ENCODE peak calls at places on chromosomes 5 and 9, in six cellular contexts. N is NT2/D1, X is HepG2, Z is GM12878, Y is K562, S is H1. L is an unnamed sample.
A peak's percentile ranks its signal among the peaks of the same experiment; 100 is the strongest.

GRCh38 chr5:59253625-59254024 is 639.9 kb downstream of the PDE4D start:
- DNase-seq in N (no peak), X (no peak), Z (no peak), Y (no peak), S (no peak), L (no peak)

GRCh38 chr5:141695627-141696180 is 13.7 kb upstream of the ARAP3 start:
- DNase-seq in N (no peak), X (no peak), Z (no peak), Y (no peak), S (no peak), L (no peak)

GRCh38 chr5:139105621-139106071 is 92.5 kb downstream of the SIL1 start:
- DNase-seq in N (no peak), X (no peak), Z (no peak), Y (no peak), S (no peak), L (no peak)

GRCh38 chr5:170752257-170753215 is 31.0 kb upstream of the GABRP start:
- DNase-seq in N (no peak), X (no peak), Z (no peak), Y (no peak), S (no peak), L (no peak)

GRCh38 chr5:72281764-72282499 is 38.1 kb downstream of the MRPS27 start:
- DNase-seq in N (no peak), X (peak; percentile 35), Z (no peak), Y (peak; percentile 19), S (no peak), L (peak; percentile 45)

GRCh38 chr9:107153336-107153735 is 129.7 kb upstream of the RAD23B start:
- DNase-seq in N (no peak), X (no peak), Z (no peak), Y (no peak), S (no peak), L (no peak)

GRCh38 chr5:43305948-43306563 is 7.2 kb downstream of the HMGCS1 start:
- DNase-seq in N (peak; percentile 13), X (peak; percentile 70), Z (peak; percentile 30), Y (peak; percentile 44), S (no peak), L (peak; percentile 41)

GRCh38 chr9:13244190-13244589 is 35.3 kb downstream of the MPDZ start:
- DNase-seq in N (no peak), X (no peak), Z (no peak), Y (no peak), S (no peak), L (no peak)

GRCh38 chr5:147565524-147565923 is 55.7 kb upstream of the DPYSL3 start:
- DNase-seq in N (no peak), X (peak; percentile 17), Z (no peak), Y (no peak), S (no peak), L (no peak)

GRCh38 chr5:10069781-10070313 is 179.8 kb downstream of the ATPSCKMT start:
- DNase-seq in N (no peak), X (no peak), Z (no peak), Y (no peak), S (no peak), L (no peak)

GRCh38 chr9:97186493-97186892 is 121.0 kb upstream of the CCDC180 start:
- DNase-seq in N (no peak), X (no peak), Z (no peak), Y (no peak), S (no peak), L (no peak)

GRCh38 chr9:112945620-112946208 is 55.0 kb upstream of the SLC46A2 start:
- DNase-seq in N (peak; percentile 13), X (peak; percentile 15), Z (no peak), Y (peak; percentile 20), S (peak; percentile 94), L (no peak)

GRCh38 chr5:77431286-77431685 is 60.8 kb downstream of the WDR41 start:
- DNase-seq in N (no peak), X (no peak), Z (no peak), Y (no peak), S (no peak), L (no peak)

GRCh38 chr5:56489272-56489671 is 256.1 kb upstream of the ANKRD55 start:
- DNase-seq in N (no peak), X (no peak), Z (no peak), Y (no peak), S (no peak), L (no peak)

GRCh38 chr9:68416891-68417570 is 60.6 kb downstream of the PGM5 start:
- DNase-seq in N (peak; percentile 13), X (no peak), Z (no peak), Y (peak; percentile 6), S (no peak), L (peak; percentile 6)

GRCh38 chr9:107249131-107249533 is 33.9 kb upstream of the RAD23B start:
- DNase-seq in N (peak; percentile 55), X (peak; percentile 94), Z (no peak), Y (no peak), S (no peak), L (no peak)

GRCh38 chr9:93675336-93676150 is 99.2 kb downstream of the PHF2 start:
- DNase-seq in N (no peak), X (no peak), Z (no peak), Y (no peak), S (peak; percentile 39), L (no peak)

GRCh38 chr5:38433160-38433861 is 123.1 kb downstream of the LIFR start:
- DNase-seq in N (no peak), X (no peak), Z (no peak), Y (no peak), S (no peak), L (no peak)

GRCh38 chr9:38432922-38433510 is 8.8 kb upstream of the IGFBPL1 start:
- DNase-seq in N (no peak), X (peak; percentile 43), Z (no peak), Y (no peak), S (no peak), L (peak; percentile 37)

GRCh38 chr5:95822408-95823240 is at the start of gene GLRX:
- DNase-seq in N (peak; percentile 46), X (peak; percentile 65), Z (no peak), Y (peak; percentile 27), S (peak; percentile 68), L (peak; percentile 80)

GRCh38 chr9:21317956-21318923 is 13.1 kb upstream of the IFNA5 start:
- DNase-seq in N (no peak), X (peak; percentile 24), Z (no peak), Y (no peak), S (no peak), L (no peak)

GRCh38 chr5:64587370-64587769 is 81.6 kb downstream of the RGS7BP start:
- DNase-seq in N (no peak), X (no peak), Z (no peak), Y (no peak), S (no peak), L (no peak)

GRCh38 chr5:74641014-74641777 is 668 bp upstream of the ENC1 start:
- DNase-seq in N (peak; percentile 39), X (peak; percentile 84), Z (no peak), Y (peak; percentile 44), S (peak; percentile 77), L (peak; percentile 48)

GRCh38 chr9:38641985-38642864 is 21.8 kb upstream of the ANKRD18A start:
- DNase-seq in N (no peak), X (peak; percentile 17), Z (no peak), Y (peak; percentile 12), S (peak; percentile 72), L (peak; percentile 59)

GRCh38 chr5:103041071-103041676 is 78.8 kb downstream of the GIN1 start:
- DNase-seq in N (no peak), X (peak; percentile 20), Z (no peak), Y (no peak), S (no peak), L (peak; percentile 49)

GRCh38 chr5:107592515-107592914 is 78.2 kb downstream of the EFNA5 start:
- DNase-seq in N (no peak), X (no peak), Z (no peak), Y (no peak), S (no peak), L (no peak)

GRCh38 chr5:140408750-140409241 is 7.2 kb downstream of the ANKHD1 start:
- DNase-seq in N (no peak), X (no peak), Z (no peak), Y (no peak), S (peak; percentile 32), L (no peak)
- TF ChIP-seq ZNF274 in N (no peak), X (no peak), Z (no peak), Y (no peak), S (no peak), L (no peak)

GRCh38 chr5:91381134-91381773 is 1.9 kb downstream of the ARRDC3 start:
- DNase-seq in N (no peak), X (no peak), Z (no peak), Y (no peak), S (no peak), L (no peak)

GRCh38 chr5:91381774-91382492 is 1.2 kb downstream of the ARRDC3 start:
- DNase-seq in N (no peak), X (peak; percentile 71), Z (peak; percentile 41), Y (peak; percentile 44), S (no peak), L (peak; percentile 63)

GRCh38 chr5:91383956-91384300 is 811 bp upstream of the ARRDC3 start:
- DNase-seq in N (no peak), X (peak; percentile 1), Z (peak; percentile 25), Y (no peak), S (no peak), L (no peak)

GRCh38 chr5:91383027-91383955 is at the start of gene ARRDC3:
- DNase-seq in N (peak; percentile 81), X (peak; percentile 94), Z (peak; percentile 82), Y (peak; percentile 83), S (peak; percentile 97), L (peak; percentile 88)

DNA sequence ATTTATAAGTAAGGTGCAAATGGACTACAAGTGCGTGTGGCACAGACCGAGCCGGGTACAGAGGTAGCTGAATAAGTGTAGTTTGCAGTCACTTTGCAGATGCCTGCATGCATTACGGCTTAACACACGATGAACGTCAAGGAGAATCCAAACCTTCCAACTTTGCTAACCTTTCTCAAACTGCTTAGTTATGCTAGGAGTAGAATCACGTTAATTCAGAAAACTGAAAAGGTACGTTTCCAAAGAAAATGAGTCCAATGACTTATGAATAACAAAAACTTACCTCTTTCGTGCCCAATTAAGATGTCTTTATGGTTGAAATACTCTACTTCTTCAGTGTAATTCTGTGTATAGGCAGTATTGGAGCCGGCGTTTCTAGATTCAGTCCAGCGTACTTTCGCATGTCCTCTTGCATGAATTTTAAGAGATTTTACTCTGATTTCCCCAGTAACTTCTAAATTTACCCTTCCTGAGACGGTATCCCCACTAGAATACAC is 539 bp downstream of the ARRDC3 start:
- DNase-seq in N (no peak), X (peak; percentile 22), Z (peak; percentile 31), Y (no peak), S (no peak), L (no peak)
- TF ChIP-seq YY1 in N (no peak), X (no peak), Z (no peak), Y (no peak), S (no peak), L (no peak)

GRCh38 chr5:135033026-135033861 is 784 bp downstream of the PITX1 start:
- DNase-seq in N (no peak), X (peak; percentile 18), Z (no peak), Y (peak; percentile 71), S (peak; percentile 72), L (no peak)
- TF ChIP-seq ZNF274 in N (no peak), X (no peak), Z (no peak), Y (no peak), S (no peak), L (no peak)

DNA sequence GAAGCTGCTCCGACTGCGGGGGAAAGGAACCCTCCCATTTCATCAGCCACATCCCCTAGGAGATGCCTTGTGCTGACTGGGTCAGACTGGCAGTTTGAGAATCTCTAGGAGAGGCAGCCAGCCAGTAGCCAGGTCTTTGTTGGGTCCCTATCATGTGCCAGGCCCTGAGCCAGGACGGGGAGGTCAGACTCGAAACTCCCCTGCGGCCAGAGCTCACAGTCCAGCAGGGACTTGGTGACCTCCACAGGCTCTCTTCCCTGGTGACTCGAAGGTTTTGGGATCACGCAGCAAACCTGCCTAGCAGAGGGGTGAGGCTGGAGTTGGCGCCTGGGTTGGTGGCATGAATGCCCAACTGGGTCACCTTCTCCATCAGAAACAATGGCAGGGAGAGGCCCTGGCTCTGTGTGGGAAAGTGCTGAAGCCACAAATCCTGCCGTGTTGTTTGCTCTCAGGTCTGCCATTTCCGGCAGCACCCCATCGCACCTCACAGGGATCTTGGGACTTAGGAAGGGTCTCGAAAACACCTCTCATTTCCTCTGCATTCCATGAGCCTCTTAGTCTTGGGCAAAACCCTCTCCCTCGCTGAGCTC is 14.4 kb upstream of the ORM1 start:
- DNase-seq in N (no peak), X (no peak), Z (no peak), Y (no peak), S (peak; percentile 37), L (no peak)
- TF ChIP-seq YY1 in N (no peak), X (no peak), Z (no peak), Y (no peak), S (no peak), L (no peak)